ENCODE peak calls at places on chromosomes 4 and X, in nine cellular contexts. E is brain pericyte; H is fibroblast of lung; G is left lung; P is NCI-H1092 treated with DMSO at 0.1 percent for 48 hours; D is amygdala; A is activated CD8-positive, alpha-beta memory T cell treated with anti-CD3 and anti-CD28 coated beads for 48 hours; T is RWPE1; C is mesenteric fat pad. K is an unnamed sample.

GRCh38 chr4:35365186-35365585 is 879.1 kb downstream of the ARAP2 start:
- DNase-seq in E (no peak), H (no peak), G (no peak), P (no peak), D (no peak), A (no peak), T (no peak), C (no peak), K (no peak)

GRCh38 chrX:132023117-132023895 is at the start of gene STK26:
- DNase-seq in E (peak; percentile 7), H (peak; percentile 58), G (peak; percentile 95), P (peak; percentile 8), D (no peak), A (peak; percentile 32), T (peak; percentile 61), C (peak; percentile 92), K (no peak)

GRCh38 chrX:77014655-77015377 is 432.4 kb upstream of the FGF16 start:
- DNase-seq in E (peak; percentile 12), H (no peak), G (no peak), P (peak; percentile 24), D (peak; percentile 31), A (no peak), T (no peak), C (no peak), K (no peak)

GRCh38 chrX:139554367-139554766 is 23.8 kb downstream of the F9 start:
- DNase-seq in E (no peak), H (no peak), G (no peak), P (no peak), D (no peak), A (no peak), T (no peak), C (no peak), K (no peak)

GRCh38 chrX:2862404-2862803 is 33.7 kb downstream of the GYG2 start:
- DNase-seq in E (no peak), H (no peak), G (no peak), P (no peak), D (no peak), A (no peak), T (no peak), C (no peak), K (no peak)

GRCh38 chrX:134604701-134605271 is 53.5 kb downstream of the PLAC1 start:
- DNase-seq in E (no peak), H (peak; percentile 61), G (no peak), P (peak; percentile 88), D (no peak), A (no peak), T (peak; percentile 9), C (no peak), K (no peak)

GRCh38 chr4:89788243-89789072 is 48.5 kb downstream of the SNCA start:
- DNase-seq in E (no peak), H (peak; percentile 79), G (no peak), P (peak; percentile 65), D (no peak), A (no peak), T (no peak), C (no peak), K (no peak)

GRCh38 chrX:13427441-13428054 is 107.7 kb upstream of the ATXN3L start:
- DNase-seq in E (no peak), H (no peak), G (no peak), P (peak; percentile 5), D (no peak), A (no peak), T (no peak), C (no peak), K (no peak)

GRCh38 chr4:153535735-153536494 is 69.8 kb downstream of the TMEM131L start:
- DNase-seq in E (no peak), H (peak; percentile 21), G (no peak), P (no peak), D (no peak), A (no peak), T (no peak), C (no peak), K (no peak)

GRCh38 chr4:119977546-119977945 is 89.1 kb downstream of the MAD2L1 start:
- DNase-seq in E (no peak), H (peak; percentile 4), G (no peak), P (no peak), D (no peak), A (no peak), T (no peak), C (no peak), K (no peak)

GRCh38 chr4:142567199-142567598 is 278.9 kb downstream of the INPP4B start:
- DNase-seq in E (no peak), H (no peak), G (no peak), P (no peak), D (no peak), A (no peak), T (no peak), C (no peak), K (no peak)

GRCh38 chr4:84535901-84536300 is 36.8 kb upstream of the NKX6-1 start:
- DNase-seq in E (no peak), H (no peak), G (no peak), P (no peak), D (no peak), A (no peak), T (no peak), C (no peak), K (no peak)

K was measured in epithelial cell of prostate.